ENCODE peak calls at places on chromosomes 7 and 10, in seven cellular contexts. S is activated CD4-positive, alpha-beta T cell treated with anti-CD3 and anti-CD28 coated beads for 24 hours; G is IMR-90; B is HEK293T; H is heart right ventricle; C is NCI-H1092; V is GOT3. J is an unnamed sample.

GRCh38 chr7:78226059-78226658 is 427.6 kb downstream of the PHTF2 start:
- DNase-seq in S (no peak), G (peak; percentile 45), B (peak; percentile 62), H (peak; percentile 18), C (peak; percentile 80), V (no peak), J (no peak)

GRCh38 chr10:42982886-42983594 is 93.8 kb upstream of the RET start:
- DNase-seq in S (no peak), G (no peak), B (no peak), H (no peak), C (no peak), V (no peak), J (no peak)

GRCh38 chr10:70649526-70649925 is 22.8 kb upstream of the ADAMTS14 start:
- DNase-seq in S (no peak), G (peak; percentile 77), B (no peak), H (no peak), C (no peak), V (no peak), J (peak; percentile 18)

GRCh38 chr7:41046221-41046761 is 656.6 kb downstream of the INHBA start:
- DNase-seq in S (no peak), G (peak; percentile 81), B (no peak), H (peak; percentile 55), C (no peak), V (no peak), J (no peak)

GRCh38 chr10:75260990-75261389 is 25.2 kb upstream of the COMTD1 start:
- DNase-seq in S (no peak), G (no peak), B (no peak), H (no peak), C (no peak), V (no peak), J (no peak)

GRCh38 chr7:42406358-42406757 is 169.3 kb upstream of the GLI3 start:
- DNase-seq in S (no peak), G (no peak), B (no peak), H (no peak), C (no peak), V (no peak), J (no peak)

GRCh38 chr10:13816195-13816926 is 229.6 kb downstream of the PRPF18 start:
- DNase-seq in S (no peak), G (peak; percentile 95), B (peak; percentile 55), H (peak; percentile 82), C (peak; percentile 72), V (no peak), J (peak; percentile 52)

GRCh38 chr10:101066146-101066889 is 4.5 kb downstream of the KAZALD1 start:
- DNase-seq in S (no peak), G (peak; percentile 57), B (peak; percentile 70), H (peak; percentile 88), C (no peak), V (no peak), J (peak; percentile 56)

GRCh38 chr10:21285742-21286311 is 239.7 kb downstream of the SKIDA1 start:
- DNase-seq in S (no peak), G (peak; percentile 21), B (no peak), H (no peak), C (no peak), V (no peak), J (no peak)

GRCh38 chr10:69407621-69408301 is 9.0 kb downstream of the TACR2 start:
- DNase-seq in S (no peak), G (no peak), B (peak; percentile 49), H (no peak), C (no peak), V (no peak), J (no peak)

GRCh38 chr10:49076741-49077521 is 38.4 kb downstream of the VSTM4 start:
- DNase-seq in S (no peak), G (no peak), B (no peak), H (peak; percentile 1), C (no peak), V (no peak), J (no peak)

GRCh38 chr7:50369408-50370026 is 65.0 kb downstream of the IKZF1 start:
- DNase-seq in S (no peak), G (no peak), B (peak; percentile 31), H (no peak), C (no peak), V (no peak), J (no peak)

GRCh38 chr7:134694299-134694698 is 47.6 kb downstream of the BPGM start:
- DNase-seq in S (no peak), G (no peak), B (peak; percentile 73), H (no peak), C (no peak), V (no peak), J (no peak)

GRCh38 chr10:21183025-21183424 is 285.9 kb upstream of the NEBL start:
- DNase-seq in S (no peak), G (no peak), B (no peak), H (no peak), C (no peak), V (no peak), J (no peak)

GRCh38 chr10:34299105-34299611 is 515.9 kb downstream of the PARD3 start:
- DNase-seq in S (no peak), G (peak; percentile 55), B (no peak), H (no peak), C (no peak), V (no peak), J (no peak)

GRCh38 chr7:7562736-7563135 is 3.9 kb upstream of the MIOS start:
- DNase-seq in S (no peak), G (no peak), B (no peak), H (no peak), C (no peak), V (no peak), J (no peak)

GRCh38 chr7:68511281-68511680 is 1087.0 kb upstream of the AUTS2 start:
- DNase-seq in S (no peak), G (no peak), B (no peak), H (no peak), C (peak; percentile 68), V (no peak), J (no peak)

GRCh38 chr10:77586719-77587423 is 50.7 kb downstream of the KCNMA1 start:
- DNase-seq in S (no peak), G (peak; percentile 98), B (no peak), H (no peak), C (no peak), V (no peak), J (peak; percentile 26)

GRCh38 chr10:124612611-124613498 is 131.3 kb downstream of the FAM53B start:
- DNase-seq in S (no peak), G (peak; percentile 15), B (no peak), H (peak; percentile 33), C (no peak), V (no peak), J (no peak)

GRCh38 chr10:102421645-102422585 is 1.3 kb downstream of the FBXL15 start:
- DNase-seq in S (no peak), G (no peak), B (no peak), H (no peak), C (no peak), V (no peak), J (no peak)

J was measured in T1000.